ENCODE peak calls at places on chromosomes 4 and X, in ten cellular contexts. One of them, this sample, is unnamed.
A peak's percentile ranks its signal among the peaks of the same experiment; 100 is the strongest.

GRCh38 chr4:56505269-56506109 is at the start of gene ARL9:
- DNase-seq in AG09309: peak; percentile 5
- DNase-seq in substantia nigra: peak; percentile 31
- DNase-seq in right atrium auricular region: peak; percentile 61
- DNase-seq in neural crest cell: peak; percentile 33
- DNase-seq in mesothelial cell of epicardium: peak; percentile 51
- DNase-seq in hypothalamus: no peak
- DNase-seq in HS-5: no peak
- DNase-seq in cardiac fibroblast: peak; percentile 52
- DNase-seq in fibroblast of mammary gland: peak; percentile 67
- DNase-seq in this sample: peak; percentile 39

GRCh38 chrX:17527932-17528331 is 152.9 kb downstream of the NHS start:
- DNase-seq in mesothelial cell of epicardium: no peak
- DNase-seq in AG09309: no peak
- DNase-seq in neural crest cell: no peak
- DNase-seq in cardiac fibroblast: no peak
- DNase-seq in HS-5: no peak
- DNase-seq in substantia nigra: no peak
- DNase-seq in hypothalamus: no peak
- DNase-seq in right atrium auricular region: no peak
- DNase-seq in fibroblast of mammary gland: no peak
- DNase-seq in this sample: no peak

GRCh38 chr4:130147618-130148017 is 1051.7 kb downstream of the C4orf33 start:
- DNase-seq in substantia nigra: peak; percentile 3
- DNase-seq in AG09309: no peak
- DNase-seq in hypothalamus: peak; percentile 8
- DNase-seq in neural crest cell: no peak
- DNase-seq in HS-5: no peak
- DNase-seq in right atrium auricular region: no peak
- DNase-seq in mesothelial cell of epicardium: no peak
- DNase-seq in cardiac fibroblast: no peak
- DNase-seq in fibroblast of mammary gland: no peak
- DNase-seq in this sample: no peak

GRCh38 chr4:172851534-172851933 is 317.1 kb upstream of the GALNT7 start:
- DNase-seq in substantia nigra: no peak
- DNase-seq in hypothalamus: no peak
- DNase-seq in right atrium auricular region: no peak
- DNase-seq in HS-5: peak; percentile 16
- DNase-seq in neural crest cell: no peak
- DNase-seq in mesothelial cell of epicardium: no peak
- DNase-seq in AG09309: no peak
- DNase-seq in cardiac fibroblast: peak; percentile 22
- DNase-seq in fibroblast of mammary gland: peak; percentile 59
- DNase-seq in this sample: no peak

GRCh38 chr4:108116423-108117168 is 52.1 kb downstream of the LEF1 start:
- DNase-seq in cardiac fibroblast: no peak
- DNase-seq in HS-5: no peak
- DNase-seq in AG09309: no peak
- DNase-seq in right atrium auricular region: no peak
- DNase-seq in hypothalamus: no peak
- DNase-seq in neural crest cell: no peak
- DNase-seq in mesothelial cell of epicardium: no peak
- DNase-seq in fibroblast of mammary gland: no peak
- DNase-seq in substantia nigra: no peak
- DNase-seq in this sample: no peak

GRCh38 chrX:153582896-153583295 is 16.0 kb downstream of the CCNQ start:
- DNase-seq in HS-5: no peak
- DNase-seq in AG09309: no peak
- DNase-seq in fibroblast of mammary gland: no peak
- DNase-seq in hypothalamus: no peak
- DNase-seq in right atrium auricular region: no peak
- DNase-seq in cardiac fibroblast: peak; percentile 20
- DNase-seq in neural crest cell: peak; percentile 16
- DNase-seq in substantia nigra: peak; percentile 24
- DNase-seq in mesothelial cell of epicardium: peak; percentile 60
- DNase-seq in this sample: no peak

GRCh38 chrX:51803833-51804232 is 60.6 kb downstream of the GSPT2 start:
- DNase-seq in fibroblast of mammary gland: peak; percentile 9
- DNase-seq in substantia nigra: no peak
- DNase-seq in hypothalamus: no peak
- DNase-seq in HS-5: no peak
- DNase-seq in mesothelial cell of epicardium: no peak
- DNase-seq in right atrium auricular region: no peak
- DNase-seq in AG09309: no peak
- DNase-seq in cardiac fibroblast: peak; percentile 3
- DNase-seq in neural crest cell: no peak
- DNase-seq in this sample: no peak

GRCh38 chr4:186981161-186981560 is 257.5 kb upstream of the FAT1 start:
- DNase-seq in right atrium auricular region: no peak
- DNase-seq in mesothelial cell of epicardium: no peak
- DNase-seq in HS-5: no peak
- DNase-seq in hypothalamus: no peak
- DNase-seq in cardiac fibroblast: peak; percentile 22
- DNase-seq in neural crest cell: no peak
- DNase-seq in AG09309: no peak
- DNase-seq in substantia nigra: no peak
- DNase-seq in fibroblast of mammary gland: peak; percentile 15
- DNase-seq in this sample: no peak